ENCODE peak calls at places on chromosomes 6 and 20, in five cellular contexts. K is fibroblast of the aortic adventitia, X is HCT116, E is lower lobe of right lung, Q is Caco-2. W is an unnamed sample.

GRCh38 chr6:127053032-127053908 is 65.2 kb upstream of the RSPO3 start:
- DNase-seq in E (no peak), K (peak), Q (no peak), X (no peak), W (peak)

GRCh38 chr6:136341967-136342366 is 52.3 kb upstream of the BCLAF1 start:
- DNase-seq in Q (no peak), E (no peak), X (no peak), K (no peak), W (no peak)

GRCh38 chr20:41030536-41031242 is 2.1 kb downstream of the TOP1 start:
- DNase-seq in X (no peak), K (peak), E (no peak), Q (no peak), W (peak)

GRCh38 chr20:31440012-31440659 is at the start of gene DEFB123:
- DNase-seq in X (no peak), E (no peak), Q (no peak), K (no peak), W (no peak)

GRCh38 chr20:9977629-9978028 is 57.2 kb upstream of the ANKEF1 start:
- DNase-seq in X (peak), Q (no peak), K (no peak), E (no peak), W (no peak)

GRCh38 chr20:24691901-24692351 is 222.5 kb downstream of the SYNDIG1 start:
- DNase-seq in E (no peak), K (no peak), Q (no peak), X (no peak), W (no peak)

GRCh38 chr6:36957773-36958271 is 3.3 kb downstream of the PI16 start:
- DNase-seq in Q (no peak), K (no peak), X (no peak), E (no peak), W (no peak)

GRCh38 chr20:34574861-34575260 is 16.3 kb downstream of the MAP1LC3A start:
- DNase-seq in E (no peak), K (no peak), X (no peak), Q (no peak), W (no peak)

GRCh38 chr6:164404802-164405488 is 904.5 kb downstream of the C6orf118 start:
- DNase-seq in X (no peak), K (no peak), Q (no peak), E (no peak), W (no peak)

GRCh38 chr6:37988131-37988530 is 168.6 kb downstream of the ZFAND3 start:
- DNase-seq in Q (no peak), X (no peak), E (no peak), K (peak), W (peak)

GRCh38 chr20:48350291-48350988 is 477.4 kb downstream of the PREX1 start:
- DNase-seq in E (no peak), K (no peak), Q (peak), X (no peak), W (peak)

GRCh38 chr6:157406666-157407065 is 25.7 kb downstream of the ZDHHC14 start:
- DNase-seq in Q (no peak), E (no peak), K (no peak), X (no peak), W (no peak)
- H3K4me3 ChIP-seq in Q (no peak), E (no peak), K (no peak), X (no peak), W (no peak)

GRCh38 chr6:90087103-90087833 is 193.0 kb downstream of the GJA10 start:
- DNase-seq in K (peak), Q (no peak), E (no peak), X (no peak), W (peak)

GRCh38 chr6:90083891-90084290 is 189.6 kb downstream of the GJA10 start:
- DNase-seq in E (no peak), X (no peak), Q (no peak), K (no peak), W (no peak)

GRCh38 chr6:90082847-90083246 is 188.6 kb downstream of the GJA10 start:
- DNase-seq in E (no peak), Q (no peak), X (no peak), K (no peak), W (no peak)

GRCh38 chr6:90088009-90088408 is 193.7 kb downstream of the GJA10 start:
- DNase-seq in E (no peak), Q (no peak), K (peak), X (no peak), W (peak)

DNA sequence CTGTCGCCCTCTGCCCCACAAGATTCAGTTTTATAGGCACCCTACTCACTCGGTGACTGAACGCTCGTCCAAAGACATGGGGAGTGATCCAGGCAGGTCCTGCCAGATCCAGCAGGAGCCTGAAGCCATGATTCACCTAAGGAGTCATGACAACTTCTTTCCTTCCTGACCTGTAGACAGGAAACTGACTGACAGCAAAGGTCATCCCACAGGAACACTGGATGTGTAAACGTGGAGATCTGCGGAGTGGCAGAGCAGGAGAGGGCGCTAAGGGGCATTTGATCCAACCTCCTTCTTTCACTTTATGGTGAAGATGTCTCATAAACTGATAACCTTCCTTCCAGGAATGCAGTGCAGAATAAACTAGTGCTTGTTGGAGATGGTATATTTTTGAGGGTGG is 192.2 kb downstream of the GJA10 start:
- DNase-seq in E (no peak), K (no peak), X (peak), Q (no peak), W (no peak)
- TF ChIP-seq CTCF in E (no peak), K (no peak), X (peak), Q (no peak), W (no peak)

DNA sequence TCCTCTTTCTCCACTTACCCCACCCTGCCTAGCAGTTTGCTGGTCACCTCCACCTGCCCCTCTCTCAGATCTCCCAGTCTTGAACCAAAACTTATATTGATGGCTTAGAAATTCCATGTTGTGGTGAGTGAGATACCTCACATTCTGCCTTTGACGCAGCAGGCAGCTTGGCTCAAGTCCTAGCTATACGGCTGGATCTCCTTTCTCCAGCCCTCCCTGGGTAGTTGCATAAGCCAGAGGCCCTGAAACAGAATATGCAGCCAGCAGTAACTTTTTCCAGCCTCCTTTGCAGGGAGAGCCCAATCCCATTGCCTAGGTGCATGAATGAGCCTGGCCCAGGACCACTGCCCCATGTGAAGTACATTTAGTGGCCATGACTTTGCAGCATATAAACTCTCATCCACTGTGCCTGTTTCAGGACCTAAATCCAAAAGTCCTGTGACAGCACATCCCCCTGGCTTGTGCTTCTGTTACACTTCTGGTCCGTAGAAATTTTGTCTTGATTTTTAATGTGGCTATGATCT is 202.2 kb upstream of the CDYL start:
- DNase-seq in K (peak), X (no peak), E (no peak), Q (no peak), W (peak)
- H3K4me3 ChIP-seq in K (no peak), X (no peak), E (no peak), Q (no peak), W (no peak)

DNA sequence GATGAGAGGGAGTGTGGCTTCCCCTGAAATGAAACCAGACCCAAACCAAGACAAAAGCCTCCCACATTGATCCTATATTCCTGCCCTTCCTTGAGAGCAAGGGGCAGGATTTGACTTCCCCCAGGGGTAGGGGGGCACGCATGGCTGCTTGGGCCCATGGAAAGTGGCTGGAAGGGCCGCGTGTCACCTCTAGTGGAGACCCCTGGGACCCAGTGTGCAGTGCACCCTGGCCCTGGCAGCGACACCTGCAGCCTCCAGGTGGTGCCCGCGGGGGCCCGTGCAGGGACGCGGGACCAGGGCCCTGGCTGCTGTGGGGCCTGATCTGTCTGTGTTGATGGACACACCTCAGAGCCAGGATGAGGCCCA is 18.0 kb upstream of the SLCO4A1 start:
- DNase-seq in Q (peak), E (no peak), K (no peak), X (no peak), W (no peak)
- TF ChIP-seq CTCF in Q (peak), E (no peak), K (no peak), X (peak), W (no peak)

DNA sequence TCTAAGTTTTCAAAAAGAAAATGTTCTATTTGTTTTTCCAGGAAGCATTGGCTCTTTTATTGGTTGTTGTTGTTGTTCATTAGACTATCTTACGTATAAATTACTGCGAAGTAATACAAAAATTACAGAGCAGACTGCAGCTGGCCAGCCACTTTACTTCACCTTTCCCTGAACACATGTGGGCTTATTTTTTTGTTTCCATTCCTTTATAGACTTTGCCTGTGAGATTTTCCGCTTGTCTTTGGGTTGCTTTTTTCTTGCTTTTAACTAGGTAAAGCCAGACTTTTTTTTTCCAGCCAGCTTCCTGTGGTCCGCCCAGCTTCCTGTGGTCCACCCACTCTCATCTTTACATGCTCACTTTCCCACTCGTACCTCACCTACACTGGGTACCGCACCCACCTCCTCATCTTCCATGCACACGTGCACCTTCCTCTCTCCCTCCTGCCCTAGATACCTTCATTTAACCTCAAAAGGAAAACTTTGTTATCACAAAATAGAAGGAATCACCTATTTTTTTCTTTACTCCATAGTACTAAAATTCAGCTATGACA is 79.0 kb downstream of the IPCEF1 start:
- DNase-seq in E (no peak), X (no peak), Q (no peak), K (no peak), W (no peak)
- H3K4me3 ChIP-seq in E (peak), X (no peak), Q (peak), K (no peak), W (no peak)

W was measured in fibroblast of pulmonary artery.